ENCODE peak calls at places on chromosomes 7 and 10, in eight cellular contexts. P is nephron progenitor cell, Z is adrenal gland, G is osteocyte, M is Calu3, A is mammary epithelial cell, K is uterus, N is breast epithelium. L is an unnamed sample.

GRCh38 chr7:111987115-111987826 is 218.9 kb downstream of the DOCK4 start:
- DNase-seq in A (peak), G (no peak), K (no peak), M (no peak), Z (no peak), P (no peak), N (no peak), L (no peak)

GRCh38 chr7:95255691-95256090 is 68.6 kb downstream of the PON1 start:
- DNase-seq in K (no peak), Z (no peak), G (no peak), A (no peak), M (no peak), P (no peak), N (no peak), L (no peak)

GRCh38 chr10:62323751-62324150 is 50.4 kb upstream of the ZNF365 start:
- DNase-seq in Z (no peak), G (no peak), A (peak), M (no peak), K (no peak), N (no peak), P (no peak), L (no peak)

GRCh38 chr10:110762849-110763211 is 108.9 kb upstream of the PDCD4 start:
- DNase-seq in N (no peak), P (no peak), Z (no peak), G (no peak), K (no peak), M (no peak), A (no peak), L (no peak)

GRCh38 chr10:117548191-117548668 is 5.7 kb downstream of the EMX2 start:
- DNase-seq in K (no peak), Z (no peak), P (peak), M (no peak), G (no peak), A (no peak), N (no peak), L (no peak)

GRCh38 chr10:1358860-1359598 is 302.8 kb downstream of the WDR37 start:
- DNase-seq in A (no peak), P (no peak), Z (no peak), G (no peak), K (no peak), N (no peak), M (no peak), L (no peak)

GRCh38 chr10:83917519-83918506 is 221.5 kb upstream of the GHITM start:
- DNase-seq in G (no peak), A (no peak), N (no peak), P (peak), M (no peak), K (no peak), Z (peak), L (no peak)

GRCh38 chr10:97534746-97535367 is 36.1 kb downstream of the UBTD1 start:
- DNase-seq in Z (peak), A (no peak), K (no peak), P (peak), M (peak), G (no peak), N (no peak), L (no peak)

GRCh38 chr10:105253843-105254242 is 612.8 kb downstream of the SORCS3 start:
- DNase-seq in N (no peak), A (no peak), Z (no peak), K (no peak), P (no peak), G (no peak), M (no peak), L (no peak)

GRCh38 chr10:110273474-110273873 is 31.2 kb downstream of the SMNDC1 start:
- DNase-seq in M (no peak), Z (peak), N (no peak), K (peak), G (no peak), P (no peak), A (peak), L (no peak)

GRCh38 chr7:101792051-101792651 is 25.3 kb upstream of the CUX1 start:
- DNase-seq in G (no peak), N (no peak), K (peak), A (peak), Z (no peak), P (no peak), M (no peak), L (no peak)

GRCh38 chr10:46232666-46233065 is 54.1 kb upstream of the ANTXRL start:
- DNase-seq in Z (no peak), G (peak), P (no peak), A (no peak), K (no peak), N (peak), M (no peak), L (no peak)

GRCh38 chr10:125161570-125162139 is 1.3 kb upstream of the CTBP2 start:
- DNase-seq in A (no peak), Z (no peak), N (peak), P (peak), K (no peak), G (peak), M (no peak), L (no peak)

GRCh38 chr7:113945018-113945938 is 26.5 kb upstream of the PPP1R3A start:
- DNase-seq in G (no peak), M (no peak), Z (no peak), P (no peak), K (no peak), N (no peak), A (peak), L (no peak)

GRCh38 chr10:81309041-81309552 is 565.9 kb upstream of the NRG3 start:
- DNase-seq in K (no peak), P (no peak), Z (no peak), N (no peak), A (no peak), M (no peak), G (peak), L (no peak)

GRCh38 chr10:12020574-12020973 is 22.0 kb downstream of the UPF2 start:
- DNase-seq in G (no peak), P (no peak), K (no peak), A (no peak), N (no peak), Z (no peak), M (no peak), L (no peak)

GRCh38 chr7:64869912-64870562 is 33.0 kb upstream of the ZNF273 start:
- DNase-seq in A (no peak), N (no peak), M (no peak), K (no peak), G (peak), Z (peak), P (no peak), L (no peak)

GRCh38 chr7:142657376-142657775 is 91.9 kb upstream of the PRSS1 start:
- DNase-seq in M (no peak), K (no peak), N (no peak), P (no peak), Z (no peak), A (no peak), G (no peak), L (no peak)

GRCh38 chr7:129786825-129787563 is 165.8 kb downstream of the UBE2H start:
- DNase-seq in P (no peak), A (no peak), G (no peak), M (no peak), Z (no peak), N (no peak), K (no peak), L (no peak)

GRCh38 chr7:90192876-90193765 is 18.4 kb upstream of the STEAP2 start:
- DNase-seq in Z (no peak), A (no peak), N (no peak), K (no peak), G (no peak), M (no peak), P (no peak), L (no peak)

GRCh38 chr7:132295198-132295597 is 281.1 kb downstream of the PLXNA4 start:
- DNase-seq in M (no peak), A (peak), Z (no peak), N (no peak), K (no peak), P (no peak), G (no peak), L (no peak)

GRCh38 chr10:101047961-101048892 is 13.6 kb upstream of the KAZALD1 start:
- DNase-seq in G (no peak), P (peak), A (no peak), N (no peak), Z (no peak), M (no peak), K (no peak), L (no peak)
- TF ChIP-seq CTCF in G (no peak), P (peak), A (no peak), N (no peak), Z (no peak), M (no peak), K (no peak), L (peak)

DNA sequence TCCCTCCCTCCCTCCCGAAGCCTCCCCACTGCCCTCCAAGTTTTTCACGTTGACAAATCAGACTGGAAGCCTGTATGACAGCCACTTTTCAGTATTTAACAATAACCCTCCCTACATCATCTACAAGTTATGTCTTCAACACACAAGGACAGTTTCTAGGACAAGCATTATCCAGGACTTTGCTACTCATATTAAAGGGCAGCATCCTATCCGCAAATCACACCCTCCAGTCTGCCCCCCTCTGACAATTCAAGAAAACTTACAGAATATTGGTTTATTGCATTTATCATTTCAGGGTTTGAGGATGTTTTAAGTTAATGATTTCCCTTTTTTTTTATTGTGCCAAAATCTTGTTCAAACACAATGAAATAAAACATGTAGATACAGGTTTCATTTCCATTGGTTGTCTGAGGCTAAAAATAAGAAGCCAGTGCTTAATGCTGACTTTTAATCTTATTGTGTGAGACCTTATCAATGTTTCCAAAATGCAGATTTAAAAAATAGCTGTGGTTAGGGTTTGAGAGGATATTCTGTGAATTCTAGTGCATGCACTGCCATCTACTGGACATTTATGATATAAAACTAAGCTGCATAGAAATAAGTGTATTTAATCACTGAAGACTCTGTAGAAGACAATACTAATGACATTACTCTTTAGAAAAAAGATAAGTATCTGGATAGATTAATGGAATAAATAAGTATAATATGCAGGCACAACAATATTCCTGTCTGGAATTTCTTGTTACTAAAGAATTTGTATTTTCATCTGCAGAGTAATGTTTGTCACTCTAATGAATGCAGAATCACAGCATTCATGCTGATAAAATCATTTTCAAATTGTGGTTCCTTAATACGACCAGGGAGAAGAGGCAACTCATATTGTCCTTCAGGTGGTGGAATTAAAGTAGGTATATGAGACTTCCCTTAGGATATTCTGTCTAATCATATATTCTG is 64.1 kb downstream of the CAV1 start:
- DNase-seq in M (no peak), G (no peak), N (no peak), K (no peak), A (peak), Z (no peak), P (peak), L (no peak)
- TF ChIP-seq CTCF in M (peak), G (peak), N (peak), K (peak), A (peak), Z (peak), P (peak), L (peak)

DNA sequence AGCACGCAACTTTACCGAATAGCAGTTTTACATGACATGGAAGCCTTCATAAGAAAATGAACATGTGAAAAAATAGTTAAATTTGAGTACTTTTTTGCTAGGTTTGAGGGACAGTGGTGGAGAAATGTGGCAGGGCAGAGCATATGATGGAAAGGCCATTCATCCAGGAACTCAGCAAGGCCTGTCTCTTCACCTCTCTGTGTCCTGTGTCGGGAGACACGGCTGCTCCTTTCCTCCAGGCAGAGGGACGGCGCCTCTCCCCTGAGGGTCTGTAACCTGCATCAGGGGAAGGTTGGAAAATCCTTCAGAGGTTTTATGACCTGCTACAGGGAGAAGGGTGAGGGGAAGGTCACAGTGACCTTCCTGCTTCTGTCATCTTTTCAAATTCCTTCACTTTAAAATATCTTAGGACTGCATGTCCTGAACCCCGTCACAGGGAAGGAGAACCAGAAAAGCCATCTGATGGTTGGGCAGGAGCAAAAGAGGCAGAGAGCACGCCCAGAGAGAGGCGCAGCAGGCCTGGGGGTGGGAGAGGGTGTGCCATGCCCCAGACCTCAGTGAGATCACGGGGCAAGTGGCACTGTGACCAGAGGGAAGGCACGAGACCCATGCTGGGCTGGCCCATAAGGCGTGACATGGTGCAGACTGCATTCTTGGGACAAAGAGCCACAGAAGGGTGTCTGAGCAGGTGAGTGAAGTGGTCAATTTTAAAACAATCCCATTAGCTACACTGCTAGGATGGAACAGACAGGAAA is 44.0 kb downstream of the GSDME start:
- DNase-seq in K (no peak), N (no peak), M (no peak), P (no peak), G (peak), Z (no peak), A (no peak), L (no peak)
- TF ChIP-seq CTCF in K (no peak), N (no peak), M (no peak), P (no peak), G (no peak), Z (no peak), A (no peak), L (no peak)

GRCh38 chr7:135557455-135558336 is at the start of gene NUP205:
- DNase-seq in M (peak), K (peak), P (peak), N (no peak), Z (peak), A (peak), G (peak), L (no peak)
- TF ChIP-seq CTCF in M (no peak), K (no peak), P (no peak), N (peak), Z (peak), A (no peak), G (no peak), L (no peak)

GRCh38 chr10:48885376-48885775 is 54.3 kb downstream of the LRRC18 start:
- DNase-seq in K (no peak), M (peak), Z (no peak), N (no peak), G (no peak), P (peak), A (no peak), L (no peak)
- TF ChIP-seq CTCF in K (no peak), M (no peak), Z (no peak), N (no peak), G (no peak), P (peak), A (peak), L (peak)

GRCh38 chr10:93535293-93535692 is 31.2 kb upstream of the FFAR4 start:
- DNase-seq in A (no peak), G (no peak), M (no peak), K (no peak), N (no peak), P (no peak), Z (no peak), L (no peak)
- TF ChIP-seq CTCF in A (no peak), G (no peak), M (no peak), K (no peak), N (no peak), P (no peak), Z (no peak), L (no peak)

GRCh38 chr10:2978111-2978510 is 89.2 kb upstream of the PFKP start:
- DNase-seq in M (no peak), G (no peak), A (peak), P (no peak), N (no peak), Z (no peak), K (no peak), L (no peak)
- TF ChIP-seq CTCF in M (no peak), G (peak), A (peak), P (peak), N (peak), Z (peak), K (peak), L (peak)